ENCODE peak calls at places on chromosomes 7 and 10, in four cellular contexts. One of them, this sample, is unnamed.
A peak's percentile ranks its signal among the peaks of the same experiment; 100 is the strongest.

GRCh38 chr7:87448427-87448826 is 27.1 kb downstream of the ABCB4 start:
- DNase-seq in thoracic aorta: no peak
- DNase-seq in HAP-1: no peak
- DNase-seq in gastrocnemius medialis: no peak
- DNase-seq in this sample: no peak

GRCh38 chr10:103930881-103931280 is 12.9 kb upstream of the STN1 start:
- DNase-seq in thoracic aorta: no peak
- DNase-seq in HAP-1: no peak
- DNase-seq in gastrocnemius medialis: no peak
- DNase-seq in this sample: no peak

GRCh38 chr10:6542999-6543430 is 37.1 kb downstream of the PRKCQ start:
- DNase-seq in thoracic aorta: no peak
- DNase-seq in HAP-1: no peak
- DNase-seq in gastrocnemius medialis: no peak
- DNase-seq in this sample: no peak

GRCh38 chr7:155462163-155462735 is 4.3 kb downstream of the EN2 start:
- DNase-seq in thoracic aorta: no peak
- DNase-seq in HAP-1: no peak
- DNase-seq in gastrocnemius medialis: no peak
- DNase-seq in this sample: no peak

GRCh38 chr10:112958275-112958995 is 8.4 kb downstream of the TCF7L2 start:
- DNase-seq in thoracic aorta: no peak
- DNase-seq in HAP-1: no peak
- DNase-seq in gastrocnemius medialis: no peak
- DNase-seq in this sample: no peak

GRCh38 chr10:94042001-94042813 is 48.5 kb downstream of the PLCE1 start:
- DNase-seq in thoracic aorta: no peak
- DNase-seq in HAP-1: peak; percentile 36
- DNase-seq in gastrocnemius medialis: no peak
- DNase-seq in this sample: peak; percentile 64

GRCh38 chr10:11670311-11670825 is 58.9 kb upstream of the USP6NL start:
- DNase-seq in thoracic aorta: no peak
- DNase-seq in HAP-1: no peak
- DNase-seq in gastrocnemius medialis: no peak
- DNase-seq in this sample: no peak

GRCh38 chr7:131007439-131008330 is 273.7 kb upstream of the KLF14 start:
- DNase-seq in thoracic aorta: no peak
- DNase-seq in HAP-1: peak; percentile 70
- DNase-seq in gastrocnemius medialis: no peak
- DNase-seq in this sample: peak; percentile 47

GRCh38 chr10:78310481-78311080 is 276.9 kb downstream of the RPS24 start:
- DNase-seq in thoracic aorta: no peak
- DNase-seq in HAP-1: no peak
- DNase-seq in gastrocnemius medialis: no peak
- DNase-seq in this sample: no peak

GRCh38 chr10:70265032-70265689 is 18.6 kb downstream of the NPFFR1 start:
- DNase-seq in thoracic aorta: no peak
- DNase-seq in HAP-1: peak; percentile 20
- DNase-seq in gastrocnemius medialis: no peak
- DNase-seq in this sample: no peak

GRCh38 chr10:48343106-48343505 is 36.6 kb downstream of the MAPK8 start:
- DNase-seq in thoracic aorta: no peak
- DNase-seq in HAP-1: no peak
- DNase-seq in gastrocnemius medialis: peak; percentile 19
- DNase-seq in this sample: no peak

GRCh38 chr10:94983555-94983954 is 45.1 kb downstream of the CYP2C9 start:
- DNase-seq in thoracic aorta: no peak
- DNase-seq in HAP-1: no peak
- DNase-seq in gastrocnemius medialis: no peak
- DNase-seq in this sample: no peak

GRCh38 chr10:18104223-18104872 is 35.9 kb upstream of the CACNB2 start:
- DNase-seq in thoracic aorta: peak; percentile 21
- DNase-seq in HAP-1: peak; percentile 84
- DNase-seq in gastrocnemius medialis: no peak
- DNase-seq in this sample: peak; percentile 20

GRCh38 chr7:95609277-95609971 is 13.1 kb upstream of the PDK4 start:
- DNase-seq in thoracic aorta: no peak
- DNase-seq in HAP-1: no peak
- DNase-seq in gastrocnemius medialis: peak; percentile 53
- DNase-seq in this sample: no peak

GRCh38 chr10:77899080-77899477 is 27.5 kb downstream of the DLG5 start:
- DNase-seq in thoracic aorta: no peak
- DNase-seq in HAP-1: no peak
- DNase-seq in gastrocnemius medialis: peak; percentile 56
- DNase-seq in this sample: peak; percentile 95

GRCh38 chr10:110780704-110781103 is 91.0 kb upstream of the PDCD4 start:
- DNase-seq in thoracic aorta: no peak
- DNase-seq in HAP-1: no peak
- DNase-seq in gastrocnemius medialis: peak; percentile 90
- DNase-seq in this sample: no peak
- H3K4me3 ChIP-seq in thoracic aorta: no peak overlapping the region
- H3K4me3 ChIP-seq in HAP-1: no peak overlapping the region
- H3K4me3 ChIP-seq in gastrocnemius medialis: no peak overlapping the region
- H3K4me3 ChIP-seq in this sample: no peak overlapping the region

GRCh38 chr10:120996456-120997053 is 145.4 kb downstream of the WDR11 start:
- DNase-seq in thoracic aorta: no peak
- DNase-seq in HAP-1: no peak
- DNase-seq in gastrocnemius medialis: no peak
- DNase-seq in this sample: no peak
- H3K36me3 ChIP-seq in thoracic aorta: no peaks in the 10 kb centered on the region
- H3K36me3 ChIP-seq in HAP-1: no peaks in the 10 kb centered on the region
- H3K36me3 ChIP-seq in gastrocnemius medialis: no peaks in the 10 kb centered on the region
- H3K36me3 ChIP-seq in this sample: no peaks in the 10 kb centered on the region

GRCh38 chr7:50393547-50394252 is 56.5 kb downstream of the FIGNL1 start:
- DNase-seq in thoracic aorta: no peak
- DNase-seq in HAP-1: no peak
- DNase-seq in gastrocnemius medialis: no peak
- DNase-seq in this sample: no peak

GRCh38 chr7:50391386-50391785 is 58.8 kb downstream of the FIGNL1 start:
- DNase-seq in thoracic aorta: no peak
- DNase-seq in HAP-1: no peak
- DNase-seq in gastrocnemius medialis: no peak
- DNase-seq in this sample: no peak

GRCh38 chr7:50396856-50397255 is 53.3 kb downstream of the FIGNL1 start:
- DNase-seq in thoracic aorta: no peak
- DNase-seq in HAP-1: no peak
- DNase-seq in gastrocnemius medialis: no peak
- DNase-seq in this sample: no peak

GRCh38 chr7:50393076-50393475 is 57.1 kb downstream of the FIGNL1 start:
- DNase-seq in thoracic aorta: no peak
- DNase-seq in HAP-1: no peak
- DNase-seq in gastrocnemius medialis: no peak
- DNase-seq in this sample: no peak

GRCh38 chr7:50394315-50394714 is 55.8 kb downstream of the FIGNL1 start:
- DNase-seq in thoracic aorta: no peak
- DNase-seq in HAP-1: no peak
- DNase-seq in gastrocnemius medialis: no peak
- DNase-seq in this sample: no peak
- H3K27me3 ChIP-seq in thoracic aorta: no peaks in the 10 kb centered on the region
- H3K27me3 ChIP-seq in HAP-1: no peaks in the 10 kb centered on the region
- H3K27me3 ChIP-seq in gastrocnemius medialis: peaks cover 4% of the 10 kb centered on the region
- H3K27me3 ChIP-seq in this sample: no peaks in the 10 kb centered on the region

GRCh38 chr10:15794569-15794968 is 65.7 kb downstream of the MINDY3 start:
- DNase-seq in thoracic aorta: no peak
- DNase-seq in HAP-1: no peak
- DNase-seq in gastrocnemius medialis: no peak
- DNase-seq in this sample: no peak

GRCh38 chr10:15791816-15792524 is 68.3 kb downstream of the MINDY3 start:
- DNase-seq in thoracic aorta: peak; percentile 12
- DNase-seq in HAP-1: no peak
- DNase-seq in gastrocnemius medialis: no peak
- DNase-seq in this sample: peak; percentile 61

GRCh38 chr10:15795000-15795792 is 65.1 kb downstream of the MINDY3 start:
- DNase-seq in thoracic aorta: no peak
- DNase-seq in HAP-1: no peak
- DNase-seq in gastrocnemius medialis: no peak
- DNase-seq in this sample: no peak

GRCh38 chr10:15792777-15793176 is 67.5 kb downstream of the MINDY3 start:
- DNase-seq in thoracic aorta: no peak
- DNase-seq in HAP-1: no peak
- DNase-seq in gastrocnemius medialis: no peak
- DNase-seq in this sample: no peak

DNA sequence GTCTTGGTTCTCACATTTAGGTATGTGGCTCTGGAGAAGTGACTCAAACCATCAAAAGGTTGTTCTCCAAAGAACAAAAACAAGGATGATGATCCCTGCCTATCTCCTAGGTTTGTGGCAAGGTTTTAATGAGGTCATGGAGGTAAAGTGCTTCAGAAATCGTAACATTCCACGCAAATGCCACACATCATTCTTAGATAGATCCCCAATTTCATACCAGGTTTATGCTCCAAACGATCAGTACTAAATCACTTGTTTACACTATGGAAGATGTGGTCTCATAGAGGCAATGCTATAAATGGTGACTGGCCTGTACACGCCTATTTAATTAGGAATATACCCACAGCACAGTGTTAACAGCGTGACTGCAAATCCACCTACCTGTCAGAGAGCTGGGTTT is 66.6 kb downstream of the MINDY3 start:
- DNase-seq in thoracic aorta: no peak
- DNase-seq in HAP-1: no peak
- DNase-seq in gastrocnemius medialis: no peak
- DNase-seq in this sample: no peak
- H3K4me3 ChIP-seq in thoracic aorta: no peak overlapping the region
- H3K4me3 ChIP-seq in HAP-1: no peak overlapping the region
- H3K4me3 ChIP-seq in gastrocnemius medialis: no peak overlapping the region
- H3K4me3 ChIP-seq in this sample: no peak overlapping the region

GRCh38 chr10:30040597-30040996 is 18.8 kb downstream of the JCAD start:
- DNase-seq in thoracic aorta: no peak
- DNase-seq in HAP-1: no peak
- DNase-seq in gastrocnemius medialis: no peak
- DNase-seq in this sample: no peak
- H3K36me3 ChIP-seq in thoracic aorta: peaks cover 2% of the 10 kb centered on the region
- H3K36me3 ChIP-seq in HAP-1: no peaks in the 10 kb centered on the region
- H3K36me3 ChIP-seq in gastrocnemius medialis: no peaks in the 10 kb centered on the region
- H3K36me3 ChIP-seq in this sample: peaks cover 10% of the 10 kb centered on the region

GRCh38 chr7:25929448-25929847 is 222.6 kb upstream of the NFE2L3 start:
- DNase-seq in thoracic aorta: no peak
- DNase-seq in HAP-1: no peak
- DNase-seq in gastrocnemius medialis: no peak
- DNase-seq in this sample: no peak

GRCh38 chr7:25928549-25929330 is 223.3 kb upstream of the NFE2L3 start:
- DNase-seq in thoracic aorta: no peak
- DNase-seq in HAP-1: no peak
- DNase-seq in gastrocnemius medialis: no peak
- DNase-seq in this sample: no peak

GRCh38 chr7:25927626-25927978 is 224.4 kb upstream of the NFE2L3 start:
- DNase-seq in thoracic aorta: no peak
- DNase-seq in HAP-1: no peak
- DNase-seq in gastrocnemius medialis: no peak
- DNase-seq in this sample: no peak

GRCh38 chr7:25931156-25931555 is 220.8 kb upstream of the NFE2L3 start:
- DNase-seq in thoracic aorta: no peak
- DNase-seq in HAP-1: no peak
- DNase-seq in gastrocnemius medialis: no peak
- DNase-seq in this sample: no peak

GRCh38 chr7:25930492-25931048 is 221.4 kb upstream of the NFE2L3 start:
- DNase-seq in thoracic aorta: no peak
- DNase-seq in HAP-1: no peak
- DNase-seq in gastrocnemius medialis: no peak
- DNase-seq in this sample: no peak
- H3K27me3 ChIP-seq in thoracic aorta: no peaks in the 10 kb centered on the region
- H3K27me3 ChIP-seq in HAP-1: peaks cover 4% of the 10 kb centered on the region
- H3K27me3 ChIP-seq in gastrocnemius medialis: peaks cover 2% of the 10 kb centered on the region
- H3K27me3 ChIP-seq in this sample: peaks cover 2% of the 10 kb centered on the region

DNA sequence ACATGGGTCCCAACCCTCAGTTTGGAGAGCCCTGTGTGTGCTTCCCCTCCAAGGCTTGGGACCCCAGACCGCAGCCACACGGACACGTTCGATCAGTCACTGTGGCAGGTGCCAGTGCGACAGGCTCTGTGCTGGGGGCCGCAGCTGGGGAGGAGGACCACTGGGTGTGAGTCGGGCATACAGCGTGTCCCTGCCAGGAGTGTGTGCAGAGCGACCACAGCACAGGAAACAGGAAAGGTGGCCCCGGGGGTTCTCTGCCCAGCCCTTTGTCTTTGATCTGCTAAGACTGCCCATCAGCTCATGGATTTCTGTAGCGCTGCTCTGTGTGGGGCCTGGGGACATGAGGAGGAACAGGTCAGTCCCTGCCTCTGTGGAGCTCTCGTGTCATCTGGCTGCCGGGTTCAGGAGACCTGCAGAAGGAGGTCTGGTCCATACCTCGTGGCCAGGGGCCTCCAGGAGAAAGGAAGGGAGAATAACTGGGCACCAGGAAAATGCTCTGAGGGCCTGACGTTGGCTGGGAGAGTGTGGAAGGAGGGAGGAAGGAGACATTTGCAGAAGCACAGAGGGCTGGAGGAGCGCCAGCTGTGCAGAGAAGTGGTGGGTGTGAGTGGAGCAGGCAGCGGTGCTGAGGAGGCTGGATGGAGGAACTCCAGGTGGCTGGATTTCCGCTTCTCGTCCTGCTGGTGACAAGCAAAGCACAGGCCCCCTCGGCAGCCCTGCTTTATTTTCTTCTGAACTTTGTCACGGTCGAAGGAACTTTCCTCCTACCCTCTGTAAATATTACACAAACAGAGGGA is 4.1 kb downstream of the NUDT1 start:
- DNase-seq in thoracic aorta: no peak
- DNase-seq in HAP-1: no peak
- DNase-seq in gastrocnemius medialis: no peak
- DNase-seq in this sample: no peak
- H3K4me3 ChIP-seq in thoracic aorta: no peak overlapping the region
- H3K4me3 ChIP-seq in HAP-1: no peak overlapping the region
- H3K4me3 ChIP-seq in gastrocnemius medialis: no peak overlapping the region
- H3K4me3 ChIP-seq in this sample: no peak overlapping the region

GRCh38 chr7:43053968-43054367 is 58.5 kb upstream of the HECW1 start:
- DNase-seq in thoracic aorta: no peak
- DNase-seq in HAP-1: no peak
- DNase-seq in gastrocnemius medialis: no peak
- DNase-seq in this sample: no peak
- H3K36me3 ChIP-seq in thoracic aorta: no peaks in the 10 kb centered on the region
- H3K36me3 ChIP-seq in HAP-1: no peaks in the 10 kb centered on the region
- H3K36me3 ChIP-seq in gastrocnemius medialis: no peaks in the 10 kb centered on the region
- H3K36me3 ChIP-seq in this sample: no peaks in the 10 kb centered on the region

DNA sequence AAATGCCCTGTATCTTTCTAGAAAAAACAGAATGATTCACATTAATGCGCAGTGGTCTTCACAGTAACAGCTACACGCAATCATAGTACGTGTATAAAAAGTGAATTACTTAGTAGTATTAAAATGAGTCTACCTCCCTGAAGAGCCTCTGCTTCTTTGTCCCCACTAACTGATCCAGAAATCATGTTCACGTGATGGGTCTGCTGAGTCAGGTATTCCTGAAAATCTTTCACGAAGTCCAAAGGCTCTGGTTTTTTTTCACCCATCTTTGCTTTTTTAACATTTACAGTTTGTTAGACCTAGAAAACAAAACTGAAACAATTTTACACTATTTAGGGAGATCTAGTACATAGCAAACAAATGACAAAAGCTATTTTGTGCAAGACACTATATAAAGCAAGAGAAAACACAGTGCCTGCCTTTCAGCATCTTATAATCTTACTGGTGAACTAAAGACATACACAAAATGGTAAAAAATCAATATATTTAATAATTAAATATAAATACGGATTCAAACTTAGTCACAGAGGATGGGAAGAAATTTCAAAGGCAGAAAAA is 10.2 kb downstream of the IKZF5 start:
- DNase-seq in thoracic aorta: no peak
- DNase-seq in HAP-1: no peak
- DNase-seq in gastrocnemius medialis: no peak
- DNase-seq in this sample: no peak
- H3K27me3 ChIP-seq in thoracic aorta: no peaks in the 10 kb centered on the region
- H3K27me3 ChIP-seq in HAP-1: no peaks in the 10 kb centered on the region
- H3K27me3 ChIP-seq in gastrocnemius medialis: no peaks in the 10 kb centered on the region
- H3K27me3 ChIP-seq in this sample: no peaks in the 10 kb centered on the region